ENCODE peak calls at places on chromosomes 11 and 22, in nine cellular contexts. E, D, H, P, G, R, I, Q and S are unnamed samples.

GRCh38 chr11:57792060-57792541 is 30.5 kb downstream of the CTNND1 start:
- DNase-seq in E (peak), I (peak), H (peak), R (no peak), Q (no peak), P (no peak), G (peak), D (no peak), S (peak)

GRCh38 chr11:65036931-65037330 is 4.1 kb upstream of the SAC3D1 start:
- DNase-seq in G (peak), Q (no peak), D (no peak), H (no peak), I (no peak), E (no peak), P (no peak), R (no peak), S (no peak)

GRCh38 chr11:16611395-16612233 is 126.8 kb upstream of the C11orf58 start:
- DNase-seq in E (no peak), G (no peak), Q (no peak), P (no peak), I (no peak), R (no peak), H (no peak), D (no peak), S (no peak)

GRCh38 chr22:42747701-42748513 is 27.2 kb upstream of the A4GALT start:
- DNase-seq in G (no peak), P (peak), H (no peak), Q (no peak), I (no peak), E (no peak), R (peak), D (no peak), S (no peak)

GRCh38 chr11:129302386-129303101 is 73.1 kb upstream of the BARX2 start:
- DNase-seq in H (no peak), E (no peak), P (no peak), Q (no peak), G (no peak), I (no peak), D (no peak), R (no peak), S (no peak)

GRCh38 chr22:35150163-35151107 is 84.5 kb downstream of the ISX start:
- DNase-seq in R (peak), H (peak), Q (no peak), I (peak), P (peak), G (peak), D (no peak), E (no peak), S (peak)

GRCh38 chr11:35796542-35796941 is 134.0 kb downstream of the TRIM44 start:
- DNase-seq in H (no peak), E (no peak), P (peak), R (no peak), G (no peak), D (no peak), Q (no peak), I (no peak), S (no peak)

GRCh38 chr11:84824624-84825023 is 802.5 kb downstream of the DLG2 start:
- DNase-seq in G (no peak), H (no peak), R (no peak), I (no peak), Q (no peak), P (no peak), D (no peak), E (no peak), S (no peak)

GRCh38 chr22:45014658-45015057 is 4.9 kb upstream of the PHF21B start:
- DNase-seq in D (no peak), E (no peak), Q (no peak), H (no peak), R (no peak), P (no peak), G (no peak), I (no peak), S (no peak)

GRCh38 chr22:50261615-50262459 is at the start of gene MAPK12:
- DNase-seq in G (no peak), R (peak), H (no peak), Q (no peak), I (no peak), D (no peak), E (no peak), P (peak), S (no peak)

GRCh38 chr11:1236316-1237127 is 13.7 kb downstream of the MUC5B start:
- DNase-seq in H (no peak), I (no peak), G (no peak), D (no peak), P (no peak), Q (no peak), E (no peak), R (no peak), S (no peak)

GRCh38 chr11:19345519-19345847 is 104.7 kb upstream of the E2F8 start:
- DNase-seq in G (peak), D (no peak), R (peak), E (no peak), H (no peak), P (peak), Q (no peak), I (no peak), S (no peak)

GRCh38 chr11:70244698-70245097 is 25.8 kb upstream of the PPFIA1 start:
- DNase-seq in R (peak), E (no peak), I (no peak), P (peak), Q (no peak), D (no peak), H (no peak), G (no peak), S (no peak)

GRCh38 chr11:96748639-96749370 is 359.0 kb downstream of the JRKL start:
- DNase-seq in R (no peak), G (no peak), I (no peak), D (no peak), Q (no peak), E (no peak), P (peak), H (no peak), S (no peak)

GRCh38 chr11:13663631-13664071 is 4.8 kb upstream of the FAR1 start:
- DNase-seq in H (no peak), P (peak), D (no peak), R (peak), G (no peak), Q (no peak), E (no peak), I (no peak), S (no peak)

GRCh38 chr22:45009881-45010531 is at the start of gene PHF21B:
- DNase-seq in R (peak), D (no peak), E (no peak), Q (peak), H (no peak), P (peak), I (no peak), G (peak), S (no peak)

GRCh38 chr11:62432695-62433094 is 13.9 kb downstream of the SCGB1A1 start:
- DNase-seq in G (no peak), H (no peak), R (no peak), Q (no peak), E (no peak), P (no peak), D (no peak), I (no peak), S (no peak)

GRCh38 chr22:30209642-30210041 is 36.9 kb downstream of the LIF start:
- DNase-seq in I (no peak), R (no peak), P (no peak), Q (no peak), G (no peak), E (no peak), D (no peak), H (no peak), S (no peak)

GRCh38 chr11:34633990-34634725 is 13.3 kb downstream of the EHF start:
- DNase-seq in P (peak), H (no peak), R (no peak), I (no peak), Q (no peak), G (no peak), D (peak), E (no peak), S (no peak)

GRCh38 chr11:81255905-81256304 is 1477.8 kb downstream of the FAM181B start:
- DNase-seq in Q (no peak), P (no peak), G (no peak), H (no peak), D (no peak), E (no peak), R (no peak), I (no peak), S (no peak)